ENCODE peak calls at places on chromosome 9, in seven cellular contexts. One of them, this sample, is unnamed.

GRCh38 chr9:36597412-36598178 is 24.9 kb downstream of the MELK start:
- DNase-seq in neural crest cell: no peak
- DNase-seq in NCI-H2081 treated with DMSO at 0.1 percent for 48 hours: no peak
- DNase-seq in adrenal gland: peak
- DNase-seq in EH: peak
- DNase-seq in activated naive CD8-positive, alpha-beta T cell treated with anti-CD3 and anti-CD28 coated beads, Interleukin-2, amount 50 U/mL, for 16 hours: no peak
- DNase-seq in COR-L47: no peak
- DNase-seq in this sample: peak

GRCh38 chr9:127149463-127150390 is 27.3 kb upstream of the ANGPTL2 start:
- DNase-seq in neural crest cell: no peak
- DNase-seq in NCI-H2081 treated with DMSO at 0.1 percent for 48 hours: no peak
- DNase-seq in adrenal gland: no peak
- DNase-seq in EH: peak
- DNase-seq in activated naive CD8-positive, alpha-beta T cell treated with anti-CD3 and anti-CD28 coated beads, Interleukin-2, amount 50 U/mL, for 16 hours: no peak
- DNase-seq in COR-L47: no peak
- DNase-seq in this sample: no peak

GRCh38 chr9:21316032-21316842 is 11.1 kb upstream of the IFNA5 start:
- DNase-seq in neural crest cell: no peak
- DNase-seq in NCI-H2081 treated with DMSO at 0.1 percent for 48 hours: no peak
- DNase-seq in adrenal gland: no peak
- DNase-seq in EH: no peak
- DNase-seq in activated naive CD8-positive, alpha-beta T cell treated with anti-CD3 and anti-CD28 coated beads, Interleukin-2, amount 50 U/mL, for 16 hours: no peak
- DNase-seq in COR-L47: no peak
- DNase-seq in this sample: no peak

GRCh38 chr9:81851340-81851739 is 76.9 kb upstream of the SPATA31D4 start:
- DNase-seq in neural crest cell: no peak
- DNase-seq in NCI-H2081 treated with DMSO at 0.1 percent for 48 hours: no peak
- DNase-seq in adrenal gland: no peak
- DNase-seq in EH: no peak
- DNase-seq in activated naive CD8-positive, alpha-beta T cell treated with anti-CD3 and anti-CD28 coated beads, Interleukin-2, amount 50 U/mL, for 16 hours: no peak
- DNase-seq in COR-L47: no peak
- DNase-seq in this sample: no peak

GRCh38 chr9:23492126-23493002 is 333.7 kb downstream of the ELAVL2 start:
- DNase-seq in neural crest cell: peak
- DNase-seq in NCI-H2081 treated with DMSO at 0.1 percent for 48 hours: peak
- DNase-seq in adrenal gland: no peak
- DNase-seq in EH: no peak
- DNase-seq in activated naive CD8-positive, alpha-beta T cell treated with anti-CD3 and anti-CD28 coated beads, Interleukin-2, amount 50 U/mL, for 16 hours: no peak
- DNase-seq in COR-L47: peak
- DNase-seq in this sample: no peak

GRCh38 chr9:131447600-131447999 is 53.7 kb downstream of the PRRC2B start:
- DNase-seq in neural crest cell: no peak
- DNase-seq in NCI-H2081 treated with DMSO at 0.1 percent for 48 hours: no peak
- DNase-seq in adrenal gland: no peak
- DNase-seq in EH: no peak
- DNase-seq in activated naive CD8-positive, alpha-beta T cell treated with anti-CD3 and anti-CD28 coated beads, Interleukin-2, amount 50 U/mL, for 16 hours: no peak
- DNase-seq in COR-L47: no peak
- DNase-seq in this sample: no peak

GRCh38 chr9:98807070-98807810 is at the start of gene GALNT12:
- DNase-seq in neural crest cell: no peak
- DNase-seq in NCI-H2081 treated with DMSO at 0.1 percent for 48 hours: no peak
- DNase-seq in adrenal gland: peak
- DNase-seq in EH: no peak
- DNase-seq in activated naive CD8-positive, alpha-beta T cell treated with anti-CD3 and anti-CD28 coated beads, Interleukin-2, amount 50 U/mL, for 16 hours: peak
- DNase-seq in COR-L47: peak
- DNase-seq in this sample: no peak

GRCh38 chr9:87701931-87702421 is 23.9 kb upstream of the CTSL start:
- DNase-seq in neural crest cell: no peak
- DNase-seq in NCI-H2081 treated with DMSO at 0.1 percent for 48 hours: no peak
- DNase-seq in adrenal gland: no peak
- DNase-seq in EH: peak
- DNase-seq in activated naive CD8-positive, alpha-beta T cell treated with anti-CD3 and anti-CD28 coated beads, Interleukin-2, amount 50 U/mL, for 16 hours: no peak
- DNase-seq in COR-L47: no peak
- DNase-seq in this sample: peak

GRCh38 chr9:125126019-125126746 is 17.1 kb downstream of the SCAI start:
- DNase-seq in neural crest cell: no peak
- DNase-seq in NCI-H2081 treated with DMSO at 0.1 percent for 48 hours: no peak
- DNase-seq in adrenal gland: peak
- DNase-seq in EH: peak
- DNase-seq in activated naive CD8-positive, alpha-beta T cell treated with anti-CD3 and anti-CD28 coated beads, Interleukin-2, amount 50 U/mL, for 16 hours: peak
- DNase-seq in COR-L47: no peak
- DNase-seq in this sample: peak

GRCh38 chr9:114373960-114374730 is 13.6 kb downstream of the AKNA start:
- DNase-seq in neural crest cell: no peak
- DNase-seq in NCI-H2081 treated with DMSO at 0.1 percent for 48 hours: no peak
- DNase-seq in adrenal gland: no peak
- DNase-seq in EH: no peak
- DNase-seq in activated naive CD8-positive, alpha-beta T cell treated with anti-CD3 and anti-CD28 coated beads, Interleukin-2, amount 50 U/mL, for 16 hours: no peak
- DNase-seq in COR-L47: no peak
- DNase-seq in this sample: no peak

GRCh38 chr9:113541019-113541900 is 77.7 kb downstream of the RGS3 start:
- DNase-seq in neural crest cell: peak
- DNase-seq in NCI-H2081 treated with DMSO at 0.1 percent for 48 hours: no peak
- DNase-seq in adrenal gland: peak
- DNase-seq in EH: peak
- DNase-seq in activated naive CD8-positive, alpha-beta T cell treated with anti-CD3 and anti-CD28 coated beads, Interleukin-2, amount 50 U/mL, for 16 hours: no peak
- DNase-seq in COR-L47: no peak
- DNase-seq in this sample: peak

GRCh38 chr9:107705521-107705920 is 216.0 kb upstream of the KLF4 start:
- DNase-seq in neural crest cell: no peak
- DNase-seq in NCI-H2081 treated with DMSO at 0.1 percent for 48 hours: no peak
- DNase-seq in adrenal gland: no peak
- DNase-seq in EH: peak
- DNase-seq in activated naive CD8-positive, alpha-beta T cell treated with anti-CD3 and anti-CD28 coated beads, Interleukin-2, amount 50 U/mL, for 16 hours: no peak
- DNase-seq in COR-L47: no peak
- DNase-seq in this sample: no peak

GRCh38 chr9:75734802-75735201 is 155.7 kb upstream of the PCSK5 start:
- DNase-seq in neural crest cell: no peak
- DNase-seq in NCI-H2081 treated with DMSO at 0.1 percent for 48 hours: no peak
- DNase-seq in adrenal gland: no peak
- DNase-seq in EH: no peak
- DNase-seq in activated naive CD8-positive, alpha-beta T cell treated with anti-CD3 and anti-CD28 coated beads, Interleukin-2, amount 50 U/mL, for 16 hours: no peak
- DNase-seq in COR-L47: no peak
- DNase-seq in this sample: no peak

GRCh38 chr9:114117614-114117995 is 18.5 kb upstream of the KIF12 start:
- DNase-seq in neural crest cell: no peak
- DNase-seq in NCI-H2081 treated with DMSO at 0.1 percent for 48 hours: no peak
- DNase-seq in adrenal gland: no peak
- DNase-seq in EH: no peak
- DNase-seq in activated naive CD8-positive, alpha-beta T cell treated with anti-CD3 and anti-CD28 coated beads, Interleukin-2, amount 50 U/mL, for 16 hours: no peak
- DNase-seq in COR-L47: no peak
- DNase-seq in this sample: peak

This sample was measured in osteoblast.